ENCODE peak calls at places on chromosome 22, in ten cellular contexts. P is H54; C is CD4-positive, alpha-beta memory T cell; E is nucleus accumbens; G is H9; V is pons; J is A549; O is HepG2; Q is kidney; B is Caki2. I is an unnamed sample.
A peak's percentile ranks its signal among the peaks of the same experiment; 100 is the strongest.

GRCh38 chr22:30566125-30566524 is 8.3 kb downstream of the GAL3ST1 start:
- DNase-seq in G (no peak), O (peak; percentile 80), J (no peak), V (no peak), Q (no peak), E (no peak), C (no peak), B (peak; percentile 75), P (no peak), I (no peak)

GRCh38 chr22:28864878-28865596 is 18.3 kb upstream of the ZNRF3 start:
- DNase-seq in C (no peak), J (no peak), O (peak; percentile 97), E (no peak), V (no peak), Q (no peak), P (no peak), B (peak; percentile 51), G (no peak), I (no peak)

GRCh38 chr22:45200862-45201511 is 37.3 kb downstream of the NUP50 start:
- DNase-seq in B (peak; percentile 82), E (no peak), Q (no peak), P (no peak), V (no peak), C (no peak), J (no peak), G (peak; percentile 24), O (no peak), I (no peak)

GRCh38 chr22:47617186-47617585 is 854.7 kb downstream of the TBC1D22A start:
- DNase-seq in V (no peak), B (no peak), G (no peak), C (no peak), Q (no peak), J (no peak), O (no peak), E (no peak), P (no peak), I (no peak)

GRCh38 chr22:25700996-25701815 is 40.8 kb upstream of the MYO18B start:
- DNase-seq in O (no peak), V (peak; percentile 86), G (no peak), P (no peak), C (no peak), Q (no peak), E (peak; percentile 37), J (no peak), B (no peak), I (no peak)

GRCh38 chr22:44664149-44664548 is 37.9 kb upstream of the PRR5 start:
- DNase-seq in B (no peak), V (peak; percentile 82), G (no peak), E (peak; percentile 49), O (no peak), P (no peak), C (peak; percentile 57), J (no peak), Q (peak; percentile 87), I (peak; percentile 25)

GRCh38 chr22:31637375-31637937 is 24.6 kb downstream of the PISD start:
- DNase-seq in O (no peak), Q (no peak), B (peak; percentile 84), J (no peak), G (no peak), V (peak; percentile 19), E (no peak), C (no peak), P (no peak), I (no peak)

GRCh38 chr22:46044718-46045458 is 67.9 kb upstream of the WNT7B start:
- DNase-seq in B (no peak), J (no peak), C (no peak), E (no peak), P (no peak), G (no peak), V (no peak), Q (peak; percentile 91), O (no peak), I (peak; percentile 48)

GRCh38 chr22:20155330-20156041 is 4.6 kb upstream of the CCDC188 start:
- DNase-seq in E (peak; percentile 36), J (no peak), C (no peak), B (no peak), P (peak; percentile 81), Q (peak; percentile 91), O (peak; percentile 19), V (peak; percentile 57), G (no peak), I (peak; percentile 80)

GRCh38 chr22:28116261-28116673 is 197.2 kb upstream of the PITPNB start:
- DNase-seq in Q (no peak), P (no peak), E (no peak), O (no peak), B (peak; percentile 88), V (no peak), J (no peak), G (no peak), C (no peak), I (peak; percentile 94)

GRCh38 chr22:44755000-44755399 is 2.6 kb downstream of the ARHGAP8 start:
- DNase-seq in C (no peak), Q (peak; percentile 77), V (no peak), O (no peak), P (no peak), G (no peak), E (no peak), J (no peak), B (no peak), I (no peak)

GRCh38 chr22:48096846-48097665 is 1334.6 kb downstream of the TBC1D22A start:
- DNase-seq in C (no peak), J (no peak), Q (no peak), G (peak; percentile 23), B (no peak), P (no peak), E (no peak), O (no peak), V (no peak), I (no peak)

GRCh38 chr22:32904044-32904443 is 102.5 kb downstream of the TIMP3 start:
- DNase-seq in C (no peak), E (peak; percentile 42), V (peak; percentile 69), Q (no peak), B (peak; percentile 32), G (peak; percentile 55), O (peak; percentile 23), P (peak; percentile 11), J (peak; percentile 3), I (peak; percentile 28)

GRCh38 chr22:27952779-27953178 is 33.7 kb upstream of the PITPNB start:
- DNase-seq in G (no peak), V (no peak), Q (no peak), E (no peak), C (no peak), B (no peak), P (no peak), O (no peak), J (no peak), I (no peak)

GRCh38 chr22:43508489-43508888 is 96.7 kb downstream of the MPPED1 start:
- DNase-seq in E (no peak), B (no peak), Q (no peak), J (no peak), C (no peak), O (no peak), G (no peak), V (no peak), P (no peak), I (no peak)

GRCh38 chr22:43185860-43186261 is 1.1 kb downstream of the TTLL12 start:
- DNase-seq in V (peak; percentile 29), J (peak; percentile 26), O (peak; percentile 45), Q (peak; percentile 83), P (no peak), B (peak; percentile 22), G (no peak), E (no peak), C (no peak), I (peak; percentile 49)

GRCh38 chr22:27698830-27699229 is 102.7 kb downstream of the MN1 start:
- DNase-seq in E (no peak), B (no peak), J (no peak), O (no peak), V (no peak), P (no peak), G (no peak), Q (no peak), C (no peak), I (no peak)

GRCh38 chr22:44926124-44926475 is 83.7 kb downstream of the PHF21B start:
- DNase-seq in J (no peak), V (no peak), P (no peak), B (no peak), G (no peak), O (no peak), Q (no peak), C (no peak), E (no peak), I (no peak)

GRCh38 chr22:24819941-24820461 is 14.0 kb downstream of the SGSM1 start:
- DNase-seq in B (peak; percentile 81), E (peak; percentile 20), O (no peak), P (no peak), G (no peak), J (peak; percentile 21), C (no peak), Q (no peak), V (peak; percentile 18), I (no peak)